ENCODE peak calls at places on chromosomes 3 and 15, in eight cellular contexts. H is SK-N-SH, L is esophagus squamous epithelium, J is brain microvascular endothelial cell, D is ovary, P is AG04450, Z is thoracic aorta, O is fibroblast of lung. Q is an unnamed sample. For H3K27me3, the result is how much of the 10 kb centered on the place peaks cover.

GRCh38 chr3:44418549-44418948 is 58.9 kb downstream of the ZNF445 start:
- DNase-seq in J (no peak), P (no peak), D (no peak), L (no peak), Z (no peak), H (no peak), O (no peak), Q (no peak)

GRCh38 chr3:177470200-177470941 is 273.1 kb upstream of the TBL1XR1 start:
- DNase-seq in H (no peak), J (no peak), Z (no peak), O (peak), L (no peak), P (no peak), D (no peak), Q (peak)

GRCh38 chr3:52775877-52776276 is 1.5 kb upstream of the ITIH1 start:
- DNase-seq in L (no peak), P (no peak), O (no peak), H (peak), Z (no peak), J (no peak), D (no peak), Q (no peak)

GRCh38 chr3:185734725-185735096 is 90.1 kb downstream of the IGF2BP2 start:
- DNase-seq in D (no peak), Z (no peak), P (no peak), O (no peak), L (no peak), J (no peak), H (no peak), Q (no peak)

GRCh38 chr3:154310840-154311239 is 13.4 kb downstream of the DHX36 start:
- DNase-seq in P (no peak), L (no peak), J (peak), D (no peak), H (no peak), O (peak), Z (no peak), Q (no peak)

GRCh38 chr15:70127288-70127746 is 29.6 kb upstream of the TLE3 start:
- DNase-seq in O (peak), Z (no peak), D (no peak), P (no peak), L (no peak), H (no peak), J (no peak), Q (no peak)

GRCh38 chr15:78130466-78131294 is 565 bp downstream of the CIB2 start:
- DNase-seq in H (peak), Z (no peak), L (no peak), O (no peak), D (peak), J (no peak), P (no peak), Q (no peak)

GRCh38 chr3:95319921-95320494 is 1257.1 kb downstream of the NSUN3 start:
- DNase-seq in D (no peak), J (peak), Z (no peak), L (no peak), O (peak), H (no peak), P (no peak), Q (peak)

GRCh38 chr3:77467702-77468407 is 428.0 kb downstream of the ROBO2 start:
- DNase-seq in L (no peak), Z (no peak), H (no peak), D (peak), P (no peak), O (peak), J (no peak), Q (peak)

GRCh38 chr3:113431811-113432210 is 9.5 kb downstream of the CFAP44 start:
- DNase-seq in O (no peak), L (no peak), H (no peak), P (no peak), Z (no peak), J (no peak), D (no peak), Q (peak)

GRCh38 chr3:184815046-184815930 is 3.3 kb downstream of the VPS8 start:
- DNase-seq in P (peak), Z (no peak), J (peak), O (peak), L (no peak), H (no peak), D (no peak), Q (peak)

GRCh38 chr15:48710952-48711495 is 65.5 kb upstream of the FBN1 start:
- DNase-seq in O (peak), L (no peak), H (no peak), Z (no peak), P (no peak), J (no peak), D (no peak), Q (no peak)

GRCh38 chr15:23064156-23064555 is 24.8 kb upstream of the TUBGCP5 start:
- DNase-seq in J (no peak), P (no peak), O (no peak), H (no peak), L (no peak), Z (no peak), D (no peak), Q (no peak)

GRCh38 chr15:99994849-99995248 is 261.6 kb upstream of the LYSMD4 start:
- DNase-seq in L (no peak), Z (no peak), O (no peak), H (no peak), J (no peak), D (no peak), P (no peak), Q (no peak)

GRCh38 chr15:93028111-93028631 is 60.8 kb downstream of the RGMA start:
- DNase-seq in H (no peak), J (no peak), P (no peak), L (no peak), O (no peak), D (peak), Z (no peak), Q (no peak)

GRCh38 chr15:51098331-51098619 is 3.6 kb upstream of the TNFAIP8L3 start:
- DNase-seq in Z (no peak), H (no peak), J (no peak), O (no peak), D (no peak), L (no peak), P (no peak), Q (no peak)

GRCh38 chr15:51097553-51098330 is 3.0 kb upstream of the TNFAIP8L3 start:
- DNase-seq in Z (no peak), L (no peak), D (no peak), J (peak), P (no peak), H (no peak), O (peak), Q (peak)

GRCh38 chr15:51100785-51101489 is 6.2 kb upstream of the TNFAIP8L3 start:
- DNase-seq in J (no peak), Z (no peak), O (no peak), D (no peak), H (no peak), P (no peak), L (no peak), Q (no peak)

GRCh38 chr15:51096976-51097375 is 2.3 kb upstream of the TNFAIP8L3 start:
- DNase-seq in H (no peak), L (no peak), P (no peak), D (no peak), Z (no peak), J (no peak), O (no peak), Q (no peak)

DNA sequence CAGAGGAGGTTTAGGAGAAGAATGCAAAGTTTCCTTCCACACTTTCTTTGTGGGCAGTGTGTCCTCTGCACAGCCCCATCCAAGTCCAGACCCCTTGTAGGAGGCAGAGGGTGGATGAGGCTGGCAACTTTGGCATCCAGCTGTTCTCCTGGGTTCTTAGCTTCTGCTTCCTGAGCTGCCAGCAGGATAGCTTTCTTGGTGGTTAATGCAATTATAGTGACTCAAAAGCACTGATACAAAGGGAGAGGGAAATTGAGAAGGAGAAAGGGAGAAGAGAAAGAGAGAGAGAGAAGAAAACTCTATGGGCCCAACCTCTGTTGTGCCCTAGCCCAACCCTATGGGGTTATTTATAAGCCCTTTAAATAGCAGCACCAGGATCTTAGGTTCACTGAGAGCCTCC is 4.5 kb upstream of the TNFAIP8L3 start:
- DNase-seq in H (no peak), P (no peak), J (no peak), L (no peak), O (no peak), D (no peak), Z (no peak), Q (no peak)
- H3K27me3 ChIP-seq in H (under half), P (under half), J (under half), L (under half), O (under half), D (under half), Z (under half), Q (under half)

GRCh38 chr3:71579934-71580318 is 3.6 kb downstream of the FOXP1 start:
- DNase-seq in O (peak), L (no peak), J (peak), P (no peak), Z (no peak), D (no peak), H (no peak), Q (peak)

GRCh38 chr3:71578045-71578730 is 5.3 kb downstream of the FOXP1 start:
- DNase-seq in L (no peak), O (peak), Z (no peak), D (no peak), J (no peak), P (no peak), H (no peak), Q (peak)

GRCh38 chr3:71579301-71579933 is 4.1 kb downstream of the FOXP1 start:
- DNase-seq in O (peak), D (no peak), H (no peak), Z (no peak), J (no peak), P (no peak), L (no peak), Q (peak)

GRCh38 chr3:71575433-71575832 is 8.1 kb downstream of the FOXP1 start:
- DNase-seq in J (no peak), O (no peak), Z (no peak), D (no peak), P (no peak), L (no peak), H (no peak), Q (no peak)

DNA sequence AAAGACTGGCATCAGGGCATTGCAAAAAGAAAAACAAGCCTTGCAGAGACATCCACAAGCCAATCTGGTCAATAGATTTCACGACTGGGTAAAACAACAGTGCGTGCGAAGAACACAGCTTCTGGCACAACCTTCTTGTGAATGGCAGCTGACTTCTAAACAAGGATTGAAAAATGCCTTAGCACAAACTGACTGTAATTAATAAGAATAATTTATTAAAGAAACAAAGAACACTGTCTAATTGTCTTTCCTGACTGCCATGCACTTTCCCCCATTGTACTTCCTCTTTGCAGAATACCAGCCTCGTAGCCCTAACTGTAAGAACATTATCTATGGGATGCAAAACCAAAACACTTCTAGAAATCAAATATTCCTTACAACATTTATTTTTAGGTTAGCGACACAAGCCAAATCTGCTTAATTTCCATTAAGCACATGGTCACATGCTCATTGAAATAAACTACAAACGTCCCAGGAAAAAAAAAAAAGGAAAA is 6.5 kb downstream of the FOXP1 start:
- DNase-seq in H (no peak), D (no peak), P (no peak), J (no peak), L (no peak), Z (no peak), O (no peak), Q (no peak)
- H3K4me3 ChIP-seq in H (no peak), D (no peak), P (no peak), J (no peak), L (peak), Z (peak), O (no peak), Q (no peak)

GRCh38 chr3:42501681-42502428 is 588 bp upstream of the VIPR1 start:
- DNase-seq in O (peak), Z (no peak), P (no peak), H (peak), D (no peak), J (peak), L (no peak), Q (peak)

GRCh38 chr3:42502429-42503250 is at the start of gene VIPR1:
- DNase-seq in J (peak), O (peak), Z (no peak), D (no peak), H (peak), P (no peak), L (peak), Q (peak)

GRCh38 chr3:42503957-42504333 is 1.5 kb downstream of the VIPR1 start:
- DNase-seq in O (no peak), J (no peak), P (no peak), L (no peak), H (no peak), Z (no peak), D (no peak), Q (no peak)

GRCh38 chr3:42504334-42505202 is 2.1 kb downstream of the VIPR1 start:
- DNase-seq in L (no peak), O (no peak), Z (no peak), P (no peak), J (no peak), H (no peak), D (no peak), Q (no peak)

GRCh38 chr3:42503251-42503924 is 945 bp downstream of the VIPR1 start:
- DNase-seq in P (no peak), O (no peak), Z (no peak), J (no peak), D (no peak), H (no peak), L (no peak), Q (no peak)
- H3K27me3 ChIP-seq in P (half or more), O (under half), Z (under half), J (under half), D (under half), H (under half), L (under half), Q (under half)

GRCh38 chr15:38072007-38072506 is 137.6 kb downstream of the TMCO5A start:
- DNase-seq in L (no peak), Z (no peak), O (no peak), H (no peak), P (no peak), D (no peak), J (no peak), Q (no peak)
- H3K4me3 ChIP-seq in L (peak), Z (peak), O (no peak), H (peak), P (peak), D (peak), J (peak), Q (peak)

Q was measured in bronchial epithelial cell.